ENCODE peak calls at places on chromosomes 1 and 21, in six cellular contexts. One of them, this sample, is unnamed.

GRCh38 chr1:171625225-171625624 is 3.2 kb downstream of the MYOCOS start:
- DNase-seq in MM.1S: no peak
- DNase-seq in pancreas: no peak
- DNase-seq in cardiac muscle cell: no peak
- DNase-seq in uterus: no peak
- DNase-seq in GM23248: no peak
- DNase-seq in this sample: no peak

GRCh38 chr1:168234846-168235547 is 9.2 kb downstream of the SFT2D2 start:
- DNase-seq in cardiac muscle cell: peak; percentile 72
- DNase-seq in MM.1S: peak; percentile 81
- DNase-seq in uterus: no peak
- DNase-seq in GM23248: peak; percentile 77
- DNase-seq in pancreas: no peak
- DNase-seq in this sample: no peak

GRCh38 chr1:24996983-24997893 is 67.2 kb upstream of the RUNX3 start:
- DNase-seq in GM23248: no peak
- DNase-seq in pancreas: no peak
- DNase-seq in uterus: no peak
- DNase-seq in MM.1S: no peak
- DNase-seq in cardiac muscle cell: no peak
- DNase-seq in this sample: no peak

GRCh38 chr1:1893997-1894353 is 3.1 kb upstream of the GNB1 start:
- DNase-seq in pancreas: no peak
- DNase-seq in uterus: no peak
- DNase-seq in GM23248: no peak
- DNase-seq in cardiac muscle cell: no peak
- DNase-seq in MM.1S: no peak
- DNase-seq in this sample: no peak

GRCh38 chr1:100530901-100531487 is 6.9 kb upstream of the GPR88 start:
- DNase-seq in GM23248: peak; percentile 71
- DNase-seq in cardiac muscle cell: no peak
- DNase-seq in MM.1S: peak; percentile 56
- DNase-seq in pancreas: no peak
- DNase-seq in uterus: peak; percentile 29
- DNase-seq in this sample: no peak

GRCh38 chr1:64986903-64987871 is 20.8 kb upstream of the JAK1 start:
- DNase-seq in cardiac muscle cell: no peak
- DNase-seq in uterus: no peak
- DNase-seq in pancreas: no peak
- DNase-seq in MM.1S: peak; percentile 50
- DNase-seq in GM23248: no peak
- DNase-seq in this sample: no peak

GRCh38 chr1:206933333-206933945 is 11.7 kb upstream of the FCMR start:
- DNase-seq in MM.1S: peak; percentile 89
- DNase-seq in GM23248: peak; percentile 33
- DNase-seq in pancreas: no peak
- DNase-seq in uterus: no peak
- DNase-seq in cardiac muscle cell: peak; percentile 29
- DNase-seq in this sample: no peak

GRCh38 chr1:5886140-5886483 is 106.1 kb downstream of the NPHP4 start:
- DNase-seq in GM23248: no peak
- DNase-seq in pancreas: no peak
- DNase-seq in uterus: no peak
- DNase-seq in cardiac muscle cell: no peak
- DNase-seq in MM.1S: no peak
- DNase-seq in this sample: no peak

GRCh38 chr1:201625711-201626300 is 86.9 kb downstream of the NAV1 start:
- DNase-seq in cardiac muscle cell: no peak
- DNase-seq in pancreas: no peak
- DNase-seq in uterus: no peak
- DNase-seq in GM23248: peak; percentile 42
- DNase-seq in MM.1S: no peak
- DNase-seq in this sample: no peak

GRCh38 chr1:12177156-12177998 is 10.6 kb downstream of the TNFRSF1B start:
- DNase-seq in pancreas: no peak
- DNase-seq in GM23248: no peak
- DNase-seq in cardiac muscle cell: no peak
- DNase-seq in MM.1S: no peak
- DNase-seq in uterus: no peak
- DNase-seq in this sample: no peak

GRCh38 chr1:162458206-162458605 is 39.4 kb upstream of the UHMK1 start:
- DNase-seq in cardiac muscle cell: no peak
- DNase-seq in pancreas: no peak
- DNase-seq in MM.1S: no peak
- DNase-seq in GM23248: peak; percentile 52
- DNase-seq in uterus: no peak
- DNase-seq in this sample: no peak

GRCh38 chr1:168923521-168924136 is 182.9 kb upstream of the ATP1B1 start:
- DNase-seq in pancreas: no peak
- DNase-seq in uterus: no peak
- DNase-seq in cardiac muscle cell: no peak
- DNase-seq in MM.1S: no peak
- DNase-seq in GM23248: no peak
- DNase-seq in this sample: no peak

GRCh38 chr1:6686294-6686693 is 15.3 kb downstream of the DNAJC11 start:
- DNase-seq in pancreas: no peak
- DNase-seq in GM23248: peak; percentile 47
- DNase-seq in uterus: no peak
- DNase-seq in MM.1S: no peak
- DNase-seq in cardiac muscle cell: no peak
- DNase-seq in this sample: no peak

GRCh38 chr1:25501235-25502058 is 42.0 kb upstream of the LDLRAP1 start:
- DNase-seq in uterus: no peak
- DNase-seq in pancreas: no peak
- DNase-seq in MM.1S: no peak
- DNase-seq in cardiac muscle cell: no peak
- DNase-seq in GM23248: peak; percentile 76
- DNase-seq in this sample: peak; percentile 47

GRCh38 chr1:161885013-161885412 is 118.9 kb downstream of the ATF6 start:
- DNase-seq in cardiac muscle cell: no peak
- DNase-seq in pancreas: no peak
- DNase-seq in MM.1S: no peak
- DNase-seq in GM23248: peak; percentile 70
- DNase-seq in uterus: no peak
- DNase-seq in this sample: no peak

GRCh38 chr1:23103001-23103879 is 65.4 kb downstream of the LUZP1 start:
- DNase-seq in cardiac muscle cell: no peak
- DNase-seq in GM23248: peak; percentile 59
- DNase-seq in uterus: no peak
- DNase-seq in MM.1S: no peak
- DNase-seq in pancreas: no peak
- DNase-seq in this sample: no peak

GRCh38 chr1:150925080-150925479 is 1.1 kb upstream of the SETDB1 start:
- DNase-seq in pancreas: no peak
- DNase-seq in GM23248: no peak
- DNase-seq in cardiac muscle cell: no peak
- DNase-seq in MM.1S: peak; percentile 28
- DNase-seq in uterus: no peak
- DNase-seq in this sample: no peak

GRCh38 chr1:76073471-76073870 is 1.1 kb upstream of the ST6GALNAC3 start:
- DNase-seq in cardiac muscle cell: no peak
- DNase-seq in pancreas: no peak
- DNase-seq in uterus: no peak
- DNase-seq in GM23248: peak; percentile 81
- DNase-seq in MM.1S: no peak
- DNase-seq in this sample: no peak

GRCh38 chr1:164466429-164466828 is 92.6 kb upstream of the PBX1 start:
- DNase-seq in GM23248: peak; percentile 18
- DNase-seq in cardiac muscle cell: no peak
- DNase-seq in pancreas: no peak
- DNase-seq in uterus: no peak
- DNase-seq in MM.1S: no peak
- DNase-seq in this sample: no peak

GRCh38 chr1:225813250-225813964 is 3.5 kb downstream of the EPHX1 start:
- DNase-seq in pancreas: no peak
- DNase-seq in MM.1S: no peak
- DNase-seq in uterus: peak; percentile 78
- DNase-seq in cardiac muscle cell: no peak
- DNase-seq in GM23248: peak; percentile 82
- DNase-seq in this sample: no peak

GRCh38 chr21:41605178-41605933 is 97.4 kb upstream of the TMPRSS2 start:
- DNase-seq in GM23248: no peak
- DNase-seq in pancreas: no peak
- DNase-seq in uterus: no peak
- DNase-seq in MM.1S: no peak
- DNase-seq in cardiac muscle cell: no peak
- DNase-seq in this sample: peak; percentile 75

GRCh38 chr1:175200626-175201025 is 8.1 kb upstream of the KIAA0040 start:
- DNase-seq in cardiac muscle cell: no peak
- DNase-seq in GM23248: no peak
- DNase-seq in pancreas: no peak
- DNase-seq in uterus: no peak
- DNase-seq in MM.1S: no peak
- DNase-seq in this sample: no peak

DNA sequence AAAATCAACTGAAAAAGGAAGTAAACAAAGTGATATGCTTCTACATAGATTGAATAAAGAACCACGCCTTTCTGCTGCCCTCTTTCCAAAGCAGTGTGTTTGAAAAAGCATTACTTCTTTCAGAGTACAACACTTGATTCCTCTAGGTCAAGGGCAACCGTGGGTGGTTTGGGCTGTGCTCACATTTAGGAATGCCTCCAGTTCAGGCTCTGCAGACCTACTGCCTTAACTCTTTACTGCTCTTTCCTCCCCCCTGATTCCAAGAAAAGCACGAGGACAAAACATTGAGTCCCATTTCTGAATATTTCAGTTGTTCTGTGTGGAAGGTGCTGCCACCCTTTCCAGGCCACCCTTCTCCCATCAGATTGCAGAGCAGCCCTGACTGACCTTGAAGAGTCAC is 45.2 kb downstream of the ADAMTS1 start:
- DNase-seq in cardiac muscle cell: peak; percentile 19
- DNase-seq in pancreas: no peak
- DNase-seq in uterus: peak; percentile 40
- DNase-seq in GM23248: peak; percentile 22
- DNase-seq in MM.1S: no peak
- DNase-seq in this sample: no peak
- H3K27ac ChIP-seq in cardiac muscle cell: no peak overlapping the region
- H3K27ac ChIP-seq in pancreas: no peak overlapping the region
- H3K27ac ChIP-seq in uterus: peak overlapping the region; percentile 94
- H3K27ac ChIP-seq in GM23248: peak overlapping the region; percentile 78
- H3K27ac ChIP-seq in MM.1S: no peak overlapping the region
- H3K27ac ChIP-seq in this sample: peak overlapping the region; percentile 71

DNA sequence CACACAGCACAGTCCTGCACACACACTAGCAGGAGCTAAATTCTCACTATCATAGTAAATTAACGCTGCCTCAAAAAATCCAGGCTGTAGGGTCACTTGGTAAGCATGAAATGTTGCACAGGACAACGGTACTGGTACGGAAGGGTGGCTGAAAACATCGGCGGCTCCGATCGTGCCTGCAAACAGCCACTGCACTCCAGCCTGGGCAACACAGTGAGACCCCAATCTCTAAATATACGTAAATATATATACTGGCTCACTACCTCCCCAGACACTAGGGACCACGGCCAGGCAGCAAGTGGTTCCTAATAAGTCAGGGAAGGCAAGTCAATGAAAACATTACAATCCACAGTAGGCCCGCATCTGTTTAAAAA is 44.3 kb downstream of the GLIS1 start:
- DNase-seq in pancreas: no peak
- DNase-seq in MM.1S: no peak
- DNase-seq in cardiac muscle cell: no peak
- DNase-seq in GM23248: no peak
- DNase-seq in uterus: no peak
- DNase-seq in this sample: no peak
- H3K4me1 ChIP-seq in pancreas: no peaks in the 10 kb centered on the region
- H3K4me1 ChIP-seq in MM.1S: no peaks in the 10 kb centered on the region
- H3K4me1 ChIP-seq in cardiac muscle cell: no peaks in the 10 kb centered on the region
- H3K4me1 ChIP-seq in GM23248: peaks cover 3% of the 10 kb centered on the region
- H3K4me1 ChIP-seq in uterus: no peaks in the 10 kb centered on the region
- H3K4me1 ChIP-seq in this sample: no peaks in the 10 kb centered on the region

GRCh38 chr1:160429125-160429551 is 28.8 kb downstream of the VANGL2 start:
- DNase-seq in pancreas: no peak
- DNase-seq in MM.1S: no peak
- DNase-seq in uterus: no peak
- DNase-seq in cardiac muscle cell: no peak
- DNase-seq in GM23248: no peak
- DNase-seq in this sample: no peak
- H3K27ac ChIP-seq in pancreas: no peak overlapping the region
- H3K27ac ChIP-seq in MM.1S: peak overlapping the region; percentile 38
- H3K27ac ChIP-seq in uterus: no peak overlapping the region
- H3K27ac ChIP-seq in cardiac muscle cell: no peak overlapping the region
- H3K27ac ChIP-seq in GM23248: no peak overlapping the region
- H3K27ac ChIP-seq in this sample: no peak overlapping the region

DNA sequence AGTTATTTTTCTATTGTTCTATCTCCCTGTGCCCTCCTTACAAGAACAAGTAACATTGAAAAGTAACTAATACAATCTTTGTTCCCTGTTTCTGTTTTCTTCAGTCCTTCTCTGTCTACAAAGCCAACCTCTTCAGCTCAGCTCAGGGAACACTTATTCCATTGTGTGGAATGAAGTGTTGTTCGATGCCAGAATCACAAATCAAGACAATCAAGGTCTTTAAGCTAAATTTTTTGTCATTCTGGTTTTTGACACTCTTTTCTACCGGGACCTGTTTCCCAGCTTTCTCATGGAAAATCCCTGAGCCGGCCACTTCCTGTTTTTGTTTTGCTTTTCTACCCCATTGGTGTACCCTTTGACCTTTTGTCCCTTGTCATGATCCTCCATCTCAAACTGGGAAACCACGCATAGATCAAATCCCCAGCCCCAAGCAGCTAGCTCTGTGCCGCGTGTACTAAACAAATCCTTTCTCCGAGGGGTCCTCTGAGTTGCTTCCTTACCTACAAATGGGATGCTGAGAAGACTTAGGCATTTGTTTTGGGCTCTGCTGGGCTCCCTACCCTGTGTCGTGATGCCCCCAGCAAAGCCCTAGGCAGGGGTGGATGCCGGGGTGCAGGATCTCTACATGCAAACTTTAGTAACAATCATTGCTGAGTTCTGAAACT is 141.8 kb downstream of the TOMM20 start:
- DNase-seq in GM23248: no peak
- DNase-seq in cardiac muscle cell: no peak
- DNase-seq in MM.1S: no peak
- DNase-seq in pancreas: no peak
- DNase-seq in uterus: no peak
- DNase-seq in this sample: no peak
- H3K4me1 ChIP-seq in GM23248: peaks cover 57% of the 10 kb centered on the region
- H3K4me1 ChIP-seq in cardiac muscle cell: peaks cover 13% of the 10 kb centered on the region
- H3K4me1 ChIP-seq in MM.1S: no peaks in the 10 kb centered on the region
- H3K4me1 ChIP-seq in pancreas: peaks cover 21% of the 10 kb centered on the region
- H3K4me1 ChIP-seq in uterus: peaks cover 6% of the 10 kb centered on the region
- H3K4me1 ChIP-seq in this sample: peaks cover 8% of the 10 kb centered on the region

GRCh38 chr1:96157101-96157500 is 564.5 kb upstream of the PTBP2 start:
- DNase-seq in uterus: no peak
- DNase-seq in cardiac muscle cell: no peak
- DNase-seq in MM.1S: no peak
- DNase-seq in GM23248: no peak
- DNase-seq in pancreas: no peak
- DNase-seq in this sample: no peak

DNA sequence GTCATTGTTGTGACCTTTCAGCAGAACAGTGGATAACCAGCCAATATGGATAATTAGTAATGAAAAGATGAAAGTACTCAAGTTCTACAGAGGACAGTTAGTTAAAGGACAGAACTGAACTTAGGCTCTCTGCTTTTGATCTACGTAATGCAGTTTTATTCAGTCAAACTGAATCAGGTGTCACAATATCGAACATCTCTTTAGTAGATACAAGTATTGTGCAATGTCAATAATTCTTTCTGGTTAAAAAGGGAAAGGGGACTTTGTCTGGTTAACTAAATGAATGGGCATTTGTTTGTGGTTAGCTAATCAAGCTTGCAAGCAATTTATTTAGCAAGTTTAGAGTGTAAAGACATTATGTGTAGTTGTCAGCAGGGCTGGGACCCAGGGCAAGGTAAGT is 562.2 kb upstream of the PTBP2 start:
- DNase-seq in MM.1S: no peak
- DNase-seq in pancreas: no peak
- DNase-seq in GM23248: no peak
- DNase-seq in cardiac muscle cell: no peak
- DNase-seq in uterus: no peak
- DNase-seq in this sample: no peak
- H3K27ac ChIP-seq in MM.1S: no peak overlapping the region
- H3K27ac ChIP-seq in pancreas: no peak overlapping the region
- H3K27ac ChIP-seq in GM23248: no peak overlapping the region
- H3K27ac ChIP-seq in cardiac muscle cell: no peak overlapping the region
- H3K27ac ChIP-seq in uterus: no peak overlapping the region
- H3K27ac ChIP-seq in this sample: no peak overlapping the region